ENCODE peak calls at places on chromosomes 13 and 19, in seven cellular contexts. One of them, this sample, is unnamed.

GRCh38 chr13:62482351-62482750 is 1066.7 kb upstream of the PCDH20 start:
- DNase-seq in activated T-cell treated with anti-CD3 and anti-CD28 coated beads for 1 hour: no peak
- DNase-seq in heart right ventricle: no peak
- DNase-seq in NCI-H2171 treated with DMSO at 0.1 percent for 48 hours: no peak
- DNase-seq in Peyer's patch: no peak
- DNase-seq in AG09309: no peak
- DNase-seq in NCI-H187 treated with DMSO at 0.1 percent for 48 hours: no peak
- DNase-seq in this sample: no peak

GRCh38 chr13:112657850-112658445 is 31.9 kb upstream of the ATP11A start:
- DNase-seq in heart right ventricle: no peak
- DNase-seq in activated T-cell treated with anti-CD3 and anti-CD28 coated beads for 1 hour: no peak
- DNase-seq in NCI-H187 treated with DMSO at 0.1 percent for 48 hours: no peak
- DNase-seq in NCI-H2171 treated with DMSO at 0.1 percent for 48 hours: no peak
- DNase-seq in AG09309: peak
- DNase-seq in Peyer's patch: no peak
- DNase-seq in this sample: no peak

GRCh38 chr19:5903502-5904301 is at the start of gene NDUFA11:
- DNase-seq in Peyer's patch: peak
- DNase-seq in NCI-H2171 treated with DMSO at 0.1 percent for 48 hours: peak
- DNase-seq in NCI-H187 treated with DMSO at 0.1 percent for 48 hours: peak
- DNase-seq in activated T-cell treated with anti-CD3 and anti-CD28 coated beads for 1 hour: peak
- DNase-seq in heart right ventricle: peak
- DNase-seq in AG09309: no peak
- DNase-seq in this sample: peak

GRCh38 chr19:46173886-46174475 is 25.9 kb downstream of the IGFL2 start:
- DNase-seq in AG09309: no peak
- DNase-seq in NCI-H2171 treated with DMSO at 0.1 percent for 48 hours: no peak
- DNase-seq in NCI-H187 treated with DMSO at 0.1 percent for 48 hours: no peak
- DNase-seq in heart right ventricle: no peak
- DNase-seq in Peyer's patch: no peak
- DNase-seq in activated T-cell treated with anti-CD3 and anti-CD28 coated beads for 1 hour: no peak
- DNase-seq in this sample: no peak

GRCh38 chr19:2960120-2960519 is 15.3 kb upstream of the ZNF77 start:
- DNase-seq in AG09309: no peak
- DNase-seq in heart right ventricle: no peak
- DNase-seq in NCI-H2171 treated with DMSO at 0.1 percent for 48 hours: no peak
- DNase-seq in NCI-H187 treated with DMSO at 0.1 percent for 48 hours: no peak
- DNase-seq in activated T-cell treated with anti-CD3 and anti-CD28 coated beads for 1 hour: no peak
- DNase-seq in Peyer's patch: no peak
- DNase-seq in this sample: no peak

GRCh38 chr13:40672310-40673060 is 6.0 kb upstream of the FOXO1 start:
- DNase-seq in NCI-H187 treated with DMSO at 0.1 percent for 48 hours: no peak
- DNase-seq in Peyer's patch: no peak
- DNase-seq in heart right ventricle: no peak
- DNase-seq in activated T-cell treated with anti-CD3 and anti-CD28 coated beads for 1 hour: no peak
- DNase-seq in AG09309: no peak
- DNase-seq in NCI-H2171 treated with DMSO at 0.1 percent for 48 hours: peak
- DNase-seq in this sample: no peak

GRCh38 chr19:17457621-17458020 is 3.1 kb downstream of the NXNL1 start:
- DNase-seq in NCI-H187 treated with DMSO at 0.1 percent for 48 hours: no peak
- DNase-seq in NCI-H2171 treated with DMSO at 0.1 percent for 48 hours: no peak
- DNase-seq in AG09309: no peak
- DNase-seq in activated T-cell treated with anti-CD3 and anti-CD28 coated beads for 1 hour: no peak
- DNase-seq in Peyer's patch: no peak
- DNase-seq in heart right ventricle: no peak
- DNase-seq in this sample: no peak

GRCh38 chr19:51664131-51664530 is 17.5 kb upstream of the SIGLEC14 start:
- DNase-seq in NCI-H187 treated with DMSO at 0.1 percent for 48 hours: no peak
- DNase-seq in activated T-cell treated with anti-CD3 and anti-CD28 coated beads for 1 hour: no peak
- DNase-seq in AG09309: no peak
- DNase-seq in Peyer's patch: no peak
- DNase-seq in heart right ventricle: no peak
- DNase-seq in NCI-H2171 treated with DMSO at 0.1 percent for 48 hours: no peak
- DNase-seq in this sample: no peak

GRCh38 chr13:113748862-113749451 is 10.1 kb upstream of the TMEM255B start:
- DNase-seq in heart right ventricle: no peak
- DNase-seq in AG09309: no peak
- DNase-seq in NCI-H187 treated with DMSO at 0.1 percent for 48 hours: no peak
- DNase-seq in NCI-H2171 treated with DMSO at 0.1 percent for 48 hours: no peak
- DNase-seq in activated T-cell treated with anti-CD3 and anti-CD28 coated beads for 1 hour: no peak
- DNase-seq in Peyer's patch: no peak
- DNase-seq in this sample: no peak

GRCh38 chr19:48925240-48925843 is 8.2 kb upstream of the DHDH start:
- DNase-seq in heart right ventricle: no peak
- DNase-seq in NCI-H2171 treated with DMSO at 0.1 percent for 48 hours: no peak
- DNase-seq in activated T-cell treated with anti-CD3 and anti-CD28 coated beads for 1 hour: no peak
- DNase-seq in NCI-H187 treated with DMSO at 0.1 percent for 48 hours: no peak
- DNase-seq in AG09309: peak
- DNase-seq in Peyer's patch: no peak
- DNase-seq in this sample: no peak

GRCh38 chr19:56091751-56092546 is 29.1 kb downstream of the ZNF787 start:
- DNase-seq in Peyer's patch: no peak
- DNase-seq in NCI-H2171 treated with DMSO at 0.1 percent for 48 hours: no peak
- DNase-seq in AG09309: no peak
- DNase-seq in NCI-H187 treated with DMSO at 0.1 percent for 48 hours: no peak
- DNase-seq in activated T-cell treated with anti-CD3 and anti-CD28 coated beads for 1 hour: no peak
- DNase-seq in heart right ventricle: no peak
- DNase-seq in this sample: no peak

GRCh38 chr13:24923305-24923640 is 159.3 kb downstream of the RNF17 start:
- DNase-seq in Peyer's patch: no peak
- DNase-seq in NCI-H2171 treated with DMSO at 0.1 percent for 48 hours: no peak
- DNase-seq in AG09309: peak
- DNase-seq in NCI-H187 treated with DMSO at 0.1 percent for 48 hours: no peak
- DNase-seq in activated T-cell treated with anti-CD3 and anti-CD28 coated beads for 1 hour: no peak
- DNase-seq in heart right ventricle: no peak
- DNase-seq in this sample: no peak

GRCh38 chr13:99087954-99088491 is 110.2 kb upstream of the DOCK9 start:
- DNase-seq in NCI-H2171 treated with DMSO at 0.1 percent for 48 hours: peak
- DNase-seq in activated T-cell treated with anti-CD3 and anti-CD28 coated beads for 1 hour: no peak
- DNase-seq in Peyer's patch: no peak
- DNase-seq in NCI-H187 treated with DMSO at 0.1 percent for 48 hours: peak
- DNase-seq in heart right ventricle: no peak
- DNase-seq in AG09309: no peak
- DNase-seq in this sample: no peak

GRCh38 chr19:38944981-38945506 is 14.3 kb downstream of the MRPS12 start:
- DNase-seq in NCI-H2171 treated with DMSO at 0.1 percent for 48 hours: no peak
- DNase-seq in heart right ventricle: no peak
- DNase-seq in NCI-H187 treated with DMSO at 0.1 percent for 48 hours: no peak
- DNase-seq in activated T-cell treated with anti-CD3 and anti-CD28 coated beads for 1 hour: no peak
- DNase-seq in AG09309: no peak
- DNase-seq in Peyer's patch: no peak
- DNase-seq in this sample: peak

GRCh38 chr13:44364019-44364418 is 9.6 kb upstream of the SERP2 start:
- DNase-seq in heart right ventricle: no peak
- DNase-seq in Peyer's patch: no peak
- DNase-seq in NCI-H187 treated with DMSO at 0.1 percent for 48 hours: no peak
- DNase-seq in activated T-cell treated with anti-CD3 and anti-CD28 coated beads for 1 hour: no peak
- DNase-seq in AG09309: no peak
- DNase-seq in NCI-H2171 treated with DMSO at 0.1 percent for 48 hours: no peak
- DNase-seq in this sample: no peak

GRCh38 chr13:46655727-46656180 is 102.8 kb downstream of the LRCH1 start:
- DNase-seq in AG09309: no peak
- DNase-seq in NCI-H187 treated with DMSO at 0.1 percent for 48 hours: no peak
- DNase-seq in Peyer's patch: no peak
- DNase-seq in activated T-cell treated with anti-CD3 and anti-CD28 coated beads for 1 hour: no peak
- DNase-seq in NCI-H2171 treated with DMSO at 0.1 percent for 48 hours: no peak
- DNase-seq in heart right ventricle: no peak
- DNase-seq in this sample: no peak

GRCh38 chr19:52967772-52968171 is 5.1 kb upstream of the ZNF816 start:
- DNase-seq in activated T-cell treated with anti-CD3 and anti-CD28 coated beads for 1 hour: no peak
- DNase-seq in AG09309: no peak
- DNase-seq in Peyer's patch: no peak
- DNase-seq in NCI-H187 treated with DMSO at 0.1 percent for 48 hours: no peak
- DNase-seq in NCI-H2171 treated with DMSO at 0.1 percent for 48 hours: no peak
- DNase-seq in heart right ventricle: no peak
- DNase-seq in this sample: no peak

GRCh38 chr19:47863514-47863936 is 4.5 kb downstream of the TPRX2 start:
- DNase-seq in AG09309: no peak
- DNase-seq in NCI-H2171 treated with DMSO at 0.1 percent for 48 hours: peak
- DNase-seq in NCI-H187 treated with DMSO at 0.1 percent for 48 hours: no peak
- DNase-seq in heart right ventricle: peak
- DNase-seq in activated T-cell treated with anti-CD3 and anti-CD28 coated beads for 1 hour: peak
- DNase-seq in Peyer's patch: peak
- DNase-seq in this sample: peak

GRCh38 chr13:77980592-77980991 is 62.0 kb upstream of the EDNRB start:
- DNase-seq in heart right ventricle: no peak
- DNase-seq in activated T-cell treated with anti-CD3 and anti-CD28 coated beads for 1 hour: no peak
- DNase-seq in AG09309: no peak
- DNase-seq in Peyer's patch: no peak
- DNase-seq in NCI-H187 treated with DMSO at 0.1 percent for 48 hours: no peak
- DNase-seq in NCI-H2171 treated with DMSO at 0.1 percent for 48 hours: no peak
- DNase-seq in this sample: no peak

GRCh38 chr13:65314008-65314407 is 1916.1 kb downstream of the PCDH9 start:
- DNase-seq in AG09309: no peak
- DNase-seq in NCI-H187 treated with DMSO at 0.1 percent for 48 hours: no peak
- DNase-seq in activated T-cell treated with anti-CD3 and anti-CD28 coated beads for 1 hour: no peak
- DNase-seq in NCI-H2171 treated with DMSO at 0.1 percent for 48 hours: no peak
- DNase-seq in Peyer's patch: no peak
- DNase-seq in heart right ventricle: no peak
- DNase-seq in this sample: no peak

GRCh38 chr13:112711528-112712265 is 21.9 kb downstream of the ATP11A start:
- DNase-seq in Peyer's patch: peak
- DNase-seq in NCI-H2171 treated with DMSO at 0.1 percent for 48 hours: peak
- DNase-seq in NCI-H187 treated with DMSO at 0.1 percent for 48 hours: peak
- DNase-seq in activated T-cell treated with anti-CD3 and anti-CD28 coated beads for 1 hour: no peak
- DNase-seq in AG09309: peak
- DNase-seq in heart right ventricle: peak
- DNase-seq in this sample: no peak

GRCh38 chr19:45097776-45098520 is 5.0 kb downstream of the PPP1R37 start:
- DNase-seq in NCI-H2171 treated with DMSO at 0.1 percent for 48 hours: no peak
- DNase-seq in NCI-H187 treated with DMSO at 0.1 percent for 48 hours: no peak
- DNase-seq in activated T-cell treated with anti-CD3 and anti-CD28 coated beads for 1 hour: no peak
- DNase-seq in AG09309: peak
- DNase-seq in heart right ventricle: no peak
- DNase-seq in Peyer's patch: no peak
- DNase-seq in this sample: no peak

GRCh38 chr13:105979586-105979985 is 555.9 kb downstream of the EFNB2 start:
- DNase-seq in activated T-cell treated with anti-CD3 and anti-CD28 coated beads for 1 hour: no peak
- DNase-seq in NCI-H2171 treated with DMSO at 0.1 percent for 48 hours: peak
- DNase-seq in heart right ventricle: no peak
- DNase-seq in AG09309: no peak
- DNase-seq in Peyer's patch: no peak
- DNase-seq in NCI-H187 treated with DMSO at 0.1 percent for 48 hours: peak
- DNase-seq in this sample: no peak

GRCh38 chr19:41808663-41809566 is 12.5 kb downstream of the CEACAM3 start:
- DNase-seq in NCI-H2171 treated with DMSO at 0.1 percent for 48 hours: no peak
- DNase-seq in Peyer's patch: no peak
- DNase-seq in AG09309: no peak
- DNase-seq in activated T-cell treated with anti-CD3 and anti-CD28 coated beads for 1 hour: no peak
- DNase-seq in heart right ventricle: peak
- DNase-seq in NCI-H187 treated with DMSO at 0.1 percent for 48 hours: no peak
- DNase-seq in this sample: no peak

GRCh38 chr13:52084971-52085370 is 43.9 kb downstream of the NEK5 start:
- DNase-seq in Peyer's patch: no peak
- DNase-seq in AG09309: no peak
- DNase-seq in NCI-H187 treated with DMSO at 0.1 percent for 48 hours: no peak
- DNase-seq in heart right ventricle: no peak
- DNase-seq in activated T-cell treated with anti-CD3 and anti-CD28 coated beads for 1 hour: no peak
- DNase-seq in NCI-H2171 treated with DMSO at 0.1 percent for 48 hours: no peak
- DNase-seq in this sample: no peak

This sample was measured in effector CD8-positive, alpha-beta T cell.